ENCODE peak calls at places on chromosomes 5 and 9, in ten cellular contexts. P is effector memory CD8-positive, alpha-beta T cell; S is endothelial cell; Q is left ventricle myocardium inferior; N is AG08396; A is EH; X is Kasumi-1; I is neural progenitor cell; Y is amniotic epithelial cell; C is MCF 10A. O is an unnamed sample.

GRCh38 chr9:87119328-87119881 is 172.1 kb upstream of the GAS1 start:
- DNase-seq in P (no peak), X (no peak), A (peak; percentile 97), S (no peak), Q (peak; percentile 37), C (peak; percentile 89), Y (peak; percentile 87), N (peak; percentile 29), I (no peak), O (peak; percentile 73)

GRCh38 chr5:14238272-14238671 is 95.1 kb downstream of the TRIO start:
- DNase-seq in I (no peak), X (no peak), Y (no peak), Q (no peak), P (no peak), S (no peak), N (no peak), A (no peak), C (no peak), O (no peak)

GRCh38 chr5:1524481-1524798 is 680 bp upstream of the LPCAT1 start:
- DNase-seq in Y (no peak), N (no peak), X (no peak), I (no peak), S (no peak), Q (no peak), C (no peak), A (no peak), P (no peak), O (no peak)

GRCh38 chr5:157575096-157575872 is at the start of gene ADAM19:
- DNase-seq in Q (peak; percentile 57), A (peak; percentile 79), S (peak; percentile 77), N (peak; percentile 85), Y (peak; percentile 59), P (peak; percentile 20), I (peak; percentile 85), X (no peak), C (peak; percentile 36), O (peak; percentile 72)

GRCh38 chr9:14111670-14112069 is 202.3 kb downstream of the NFIB start:
- DNase-seq in C (no peak), N (no peak), X (no peak), S (no peak), Q (no peak), P (no peak), A (peak; percentile 1), I (no peak), Y (no peak), O (peak; percentile 33)

GRCh38 chr5:43192558-43193170 is 639 bp downstream of the NIM1K start:
- DNase-seq in C (no peak), P (no peak), X (no peak), S (peak; percentile 7), A (peak; percentile 37), I (peak; percentile 39), N (peak; percentile 59), Q (no peak), Y (peak; percentile 31), O (peak; percentile 28)

GRCh38 chr5:54985301-54986268 is at the start of gene ESM1:
- DNase-seq in C (peak; percentile 59), P (no peak), X (no peak), N (peak; percentile 26), Q (no peak), A (peak; percentile 79), I (no peak), S (no peak), Y (peak; percentile 64), O (peak; percentile 75)

GRCh38 chr5:86979801-86980510 is 287.7 kb upstream of the RASA1 start:
- DNase-seq in I (no peak), P (no peak), S (no peak), C (peak; percentile 63), Q (no peak), X (peak; percentile 80), Y (peak; percentile 80), A (peak; percentile 91), N (peak; percentile 10), O (peak; percentile 79)

GRCh38 chr5:169161022-169161680 is 139.8 kb downstream of the SLIT3 start:
- DNase-seq in P (no peak), Q (peak; percentile 17), X (no peak), Y (peak; percentile 100), S (no peak), N (peak; percentile 54), C (peak; percentile 97), I (peak; percentile 79), A (peak; percentile 96), O (peak; percentile 90)

GRCh38 chr9:79371948-79372555 is 199.7 kb upstream of the TLE4 start:
- DNase-seq in A (peak; percentile 54), S (no peak), I (no peak), P (no peak), Q (no peak), Y (no peak), N (no peak), X (no peak), C (no peak), O (no peak)

GRCh38 chr9:126558051-126558665 is 55.6 kb upstream of the LMX1B start:
- DNase-seq in Q (peak; percentile 46), P (peak; percentile 76), C (peak; percentile 74), I (peak; percentile 68), Y (peak; percentile 16), X (peak; percentile 16), S (peak; percentile 68), N (peak; percentile 78), A (peak; percentile 50), O (peak; percentile 56)

GRCh38 chr5:133499896-133500295 is 112.4 kb downstream of the FSTL4 start:
- DNase-seq in Q (no peak), S (no peak), A (no peak), C (no peak), N (no peak), P (no peak), I (no peak), Y (no peak), X (no peak), O (no peak)

GRCh38 chr5:143659614-143660238 is 152.2 kb upstream of the HMHB1 start:
- DNase-seq in A (no peak), N (no peak), S (no peak), X (no peak), I (no peak), C (no peak), P (no peak), Y (no peak), Q (no peak), O (no peak)

GRCh38 chr9:801399-802071 is 40.0 kb upstream of the DMRT1 start:
- DNase-seq in N (no peak), P (no peak), Y (no peak), Q (no peak), C (peak; percentile 46), X (no peak), S (no peak), A (peak; percentile 72), I (no peak), O (no peak)

GRCh38 chr9:135268981-135269380 is 181.5 kb downstream of the OLFM1 start:
- DNase-seq in X (no peak), C (peak; percentile 53), A (no peak), P (no peak), N (no peak), Y (no peak), S (no peak), I (no peak), Q (no peak), O (no peak)

GRCh38 chr9:133604214-133604613 is 5.0 kb downstream of the FAM163B start:
- DNase-seq in N (no peak), X (no peak), P (peak; percentile 35), S (no peak), I (no peak), A (no peak), Q (no peak), C (no peak), Y (no peak), O (no peak)

GRCh38 chr9:121440265-121440664 is 59.4 kb downstream of the GGTA1 start:
- DNase-seq in X (no peak), S (no peak), Y (peak; percentile 26), I (peak; percentile 28), N (peak; percentile 40), Q (no peak), C (peak; percentile 17), P (no peak), A (peak; percentile 46), O (peak; percentile 4)

GRCh38 chr5:155278524-155278923 is 265.0 kb downstream of the KIF4B start:
- DNase-seq in X (no peak), Y (no peak), P (no peak), Q (no peak), I (no peak), C (no peak), S (no peak), N (no peak), A (no peak), O (no peak)

GRCh38 chr5:665956-666711 is 27.0 kb downstream of the TPPP start:
- DNase-seq in N (no peak), S (no peak), Q (no peak), A (no peak), C (no peak), X (no peak), P (no peak), Y (no peak), I (no peak), O (no peak)

GRCh38 chr5:133919148-133920136 is 49.0 kb downstream of the C5orf15 start:
- DNase-seq in S (no peak), I (no peak), P (no peak), A (no peak), N (no peak), C (no peak), Y (no peak), Q (no peak), X (no peak), O (no peak)

GRCh38 chr5:141430332-141431113 is at the start of gene PCDHGA12:
- DNase-seq in P (no peak), A (peak; percentile 27), S (no peak), N (peak; percentile 79), Q (peak; percentile 50), X (no peak), C (peak; percentile 89), Y (peak; percentile 93), I (no peak), O (peak; percentile 54)